ENCODE peak calls at places on chromosome 22, in ten cellular contexts. One of them, this sample, is unnamed.

GRCh38 chr22:48528221-48528915 is 1299.3 kb downstream of the BRD1 start:
- DNase-seq in ELR: no peak
- DNase-seq in activated CD4-positive, alpha-beta memory T cell treated with anti-CD3 and anti-CD28 coated beads for 36 hours: no peak
- DNase-seq in T47D: no peak
- DNase-seq in Jurkat, Clone E6-1: no peak
- DNase-seq in amniotic stem cell: no peak
- DNase-seq in kidney tubule cell: no peak
- DNase-seq in mucosa of gallbladder: no peak
- DNase-seq in heart left ventricle: no peak
- DNase-seq in EL: no peak
- DNase-seq in this sample: no peak

GRCh38 chr22:43539572-43540533 is 128.0 kb downstream of the MPPED1 start:
- DNase-seq in ELR: no peak
- DNase-seq in activated CD4-positive, alpha-beta memory T cell treated with anti-CD3 and anti-CD28 coated beads for 36 hours: no peak
- DNase-seq in T47D: no peak
- DNase-seq in Jurkat, Clone E6-1: no peak
- DNase-seq in amniotic stem cell: no peak
- DNase-seq in kidney tubule cell: no peak
- DNase-seq in mucosa of gallbladder: no peak
- DNase-seq in heart left ventricle: no peak
- DNase-seq in EL: no peak
- DNase-seq in this sample: no peak

GRCh38 chr22:30822216-30823014 is 127.7 kb downstream of the OSBP2 start:
- DNase-seq in ELR: peak
- DNase-seq in activated CD4-positive, alpha-beta memory T cell treated with anti-CD3 and anti-CD28 coated beads for 36 hours: peak
- DNase-seq in T47D: peak
- DNase-seq in Jurkat, Clone E6-1: no peak
- DNase-seq in amniotic stem cell: no peak
- DNase-seq in kidney tubule cell: no peak
- DNase-seq in mucosa of gallbladder: no peak
- DNase-seq in heart left ventricle: no peak
- DNase-seq in EL: no peak
- DNase-seq in this sample: no peak

GRCh38 chr22:25085930-25086901 is 113.4 kb upstream of the CRYBB3 start:
- DNase-seq in ELR: no peak
- DNase-seq in activated CD4-positive, alpha-beta memory T cell treated with anti-CD3 and anti-CD28 coated beads for 36 hours: peak
- DNase-seq in T47D: no peak
- DNase-seq in Jurkat, Clone E6-1: no peak
- DNase-seq in amniotic stem cell: no peak
- DNase-seq in kidney tubule cell: peak
- DNase-seq in mucosa of gallbladder: no peak
- DNase-seq in heart left ventricle: peak
- DNase-seq in EL: no peak
- DNase-seq in this sample: no peak

GRCh38 chr22:46617250-46618103 is 2.7 kb upstream of the GRAMD4 start:
- DNase-seq in ELR: no peak
- DNase-seq in activated CD4-positive, alpha-beta memory T cell treated with anti-CD3 and anti-CD28 coated beads for 36 hours: no peak
- DNase-seq in T47D: no peak
- DNase-seq in Jurkat, Clone E6-1: no peak
- DNase-seq in amniotic stem cell: no peak
- DNase-seq in kidney tubule cell: peak
- DNase-seq in mucosa of gallbladder: no peak
- DNase-seq in heart left ventricle: no peak
- DNase-seq in EL: no peak
- DNase-seq in this sample: no peak

GRCh38 chr22:24323695-24324094 is 53.1 kb downstream of the SPECC1L start:
- DNase-seq in ELR: no peak
- DNase-seq in activated CD4-positive, alpha-beta memory T cell treated with anti-CD3 and anti-CD28 coated beads for 36 hours: no peak
- DNase-seq in T47D: no peak
- DNase-seq in Jurkat, Clone E6-1: no peak
- DNase-seq in amniotic stem cell: no peak
- DNase-seq in kidney tubule cell: no peak
- DNase-seq in mucosa of gallbladder: no peak
- DNase-seq in heart left ventricle: no peak
- DNase-seq in EL: no peak
- DNase-seq in this sample: no peak

GRCh38 chr22:30649430-30650007 is 13.9 kb downstream of the SLC35E4 start:
- DNase-seq in ELR: peak
- DNase-seq in activated CD4-positive, alpha-beta memory T cell treated with anti-CD3 and anti-CD28 coated beads for 36 hours: peak
- DNase-seq in T47D: no peak
- DNase-seq in Jurkat, Clone E6-1: no peak
- DNase-seq in amniotic stem cell: peak
- DNase-seq in kidney tubule cell: peak
- DNase-seq in mucosa of gallbladder: peak
- DNase-seq in heart left ventricle: peak
- DNase-seq in EL: peak
- DNase-seq in this sample: no peak

GRCh38 chr22:45880732-45881523 is 96.0 kb downstream of the WNT7B start:
- DNase-seq in ELR: no peak
- DNase-seq in activated CD4-positive, alpha-beta memory T cell treated with anti-CD3 and anti-CD28 coated beads for 36 hours: no peak
- DNase-seq in T47D: no peak
- DNase-seq in Jurkat, Clone E6-1: no peak
- DNase-seq in amniotic stem cell: no peak
- DNase-seq in kidney tubule cell: no peak
- DNase-seq in mucosa of gallbladder: no peak
- DNase-seq in heart left ventricle: no peak
- DNase-seq in EL: no peak
- DNase-seq in this sample: no peak

GRCh38 chr22:26234267-26234666 is 65.0 kb downstream of the SEZ6L start:
- DNase-seq in ELR: no peak
- DNase-seq in activated CD4-positive, alpha-beta memory T cell treated with anti-CD3 and anti-CD28 coated beads for 36 hours: no peak
- DNase-seq in T47D: no peak
- DNase-seq in Jurkat, Clone E6-1: no peak
- DNase-seq in amniotic stem cell: no peak
- DNase-seq in kidney tubule cell: no peak
- DNase-seq in mucosa of gallbladder: no peak
- DNase-seq in heart left ventricle: no peak
- DNase-seq in EL: no peak
- DNase-seq in this sample: no peak

GRCh38 chr22:46803031-46803880 is 40.8 kb downstream of the TBC1D22A start:
- DNase-seq in ELR: peak
- DNase-seq in activated CD4-positive, alpha-beta memory T cell treated with anti-CD3 and anti-CD28 coated beads for 36 hours: peak
- DNase-seq in T47D: peak
- DNase-seq in Jurkat, Clone E6-1: peak
- DNase-seq in amniotic stem cell: no peak
- DNase-seq in kidney tubule cell: peak
- DNase-seq in mucosa of gallbladder: peak
- DNase-seq in heart left ventricle: no peak
- DNase-seq in EL: peak
- DNase-seq in this sample: peak

GRCh38 chr22:27557554-27558060 is 243.9 kb downstream of the MN1 start:
- DNase-seq in ELR: no peak
- DNase-seq in activated CD4-positive, alpha-beta memory T cell treated with anti-CD3 and anti-CD28 coated beads for 36 hours: no peak
- DNase-seq in T47D: no peak
- DNase-seq in Jurkat, Clone E6-1: no peak
- DNase-seq in amniotic stem cell: no peak
- DNase-seq in kidney tubule cell: no peak
- DNase-seq in mucosa of gallbladder: no peak
- DNase-seq in heart left ventricle: no peak
- DNase-seq in EL: no peak
- DNase-seq in this sample: no peak